ENCODE peak calls at places on chromosomes 4 and X, in five cellular contexts. One of them, this sample, is unnamed.

GRCh38 chrX:71911023-71911730 is 532 bp downstream of the NHSL2 start:
- DNase-seq in stimulated activated naive CD4-positive, alpha-beta T cell: no peak
- DNase-seq in A549: peak; percentile 42
- DNase-seq in astrocyte of the cerebellum: no peak
- DNase-seq in EL: peak; percentile 13
- DNase-seq in this sample: no peak

GRCh38 chr4:169768385-169768784 is 10.6 kb upstream of the HPF1 start:
- DNase-seq in EL: no peak
- DNase-seq in A549: no peak
- DNase-seq in stimulated activated naive CD4-positive, alpha-beta T cell: no peak
- DNase-seq in astrocyte of the cerebellum: no peak
- DNase-seq in this sample: no peak

GRCh38 chr4:108834167-108834566 is 71.3 kb upstream of the ETNPPL start:
- DNase-seq in A549: no peak
- DNase-seq in EL: peak; percentile 74
- DNase-seq in stimulated activated naive CD4-positive, alpha-beta T cell: no peak
- DNase-seq in astrocyte of the cerebellum: peak; percentile 20
- DNase-seq in this sample: peak; percentile 82

GRCh38 chr4:119729815-119730643 is 101.4 kb upstream of the PDE5A start:
- DNase-seq in astrocyte of the cerebellum: peak; percentile 60
- DNase-seq in A549: peak; percentile 26
- DNase-seq in stimulated activated naive CD4-positive, alpha-beta T cell: no peak
- DNase-seq in EL: peak; percentile 93
- DNase-seq in this sample: peak; percentile 59

GRCh38 chrX:120251471-120252011 is 929 bp downstream of the ZBTB33 start:
- DNase-seq in stimulated activated naive CD4-positive, alpha-beta T cell: peak; percentile 12
- DNase-seq in astrocyte of the cerebellum: no peak
- DNase-seq in A549: peak; percentile 31
- DNase-seq in EL: peak; percentile 24
- DNase-seq in this sample: no peak

GRCh38 chr4:24850669-24851068 is 55.3 kb downstream of the SOD3 start:
- DNase-seq in EL: peak; percentile 81
- DNase-seq in astrocyte of the cerebellum: peak; percentile 77
- DNase-seq in A549: no peak
- DNase-seq in stimulated activated naive CD4-positive, alpha-beta T cell: no peak
- DNase-seq in this sample: peak; percentile 85

GRCh38 chr4:6568689-6569332 is 6.2 kb upstream of the MAN2B2 start:
- DNase-seq in stimulated activated naive CD4-positive, alpha-beta T cell: no peak
- DNase-seq in EL: peak; percentile 78
- DNase-seq in astrocyte of the cerebellum: peak; percentile 42
- DNase-seq in A549: no peak
- DNase-seq in this sample: peak; percentile 29

GRCh38 chrX:153766098-153766817 is 2.2 kb downstream of the PLXNB3 start:
- DNase-seq in EL: peak; percentile 80
- DNase-seq in stimulated activated naive CD4-positive, alpha-beta T cell: no peak
- DNase-seq in A549: no peak
- DNase-seq in astrocyte of the cerebellum: peak; percentile 27
- DNase-seq in this sample: peak; percentile 41

GRCh38 chrX:105260291-105261043 is 40.0 kb upstream of the TEX13A start:
- DNase-seq in astrocyte of the cerebellum: no peak
- DNase-seq in EL: no peak
- DNase-seq in stimulated activated naive CD4-positive, alpha-beta T cell: no peak
- DNase-seq in A549: no peak
- DNase-seq in this sample: no peak

GRCh38 chr4:52370576-52370975 is 288.5 kb downstream of the USP46 start:
- DNase-seq in astrocyte of the cerebellum: no peak
- DNase-seq in EL: no peak
- DNase-seq in A549: no peak
- DNase-seq in stimulated activated naive CD4-positive, alpha-beta T cell: no peak
- DNase-seq in this sample: no peak

GRCh38 chr4:48698029-48698901 is 81.8 kb downstream of the FRYL start:
- DNase-seq in A549: peak; percentile 16
- DNase-seq in EL: peak; percentile 92
- DNase-seq in stimulated activated naive CD4-positive, alpha-beta T cell: no peak
- DNase-seq in astrocyte of the cerebellum: peak; percentile 81
- DNase-seq in this sample: peak; percentile 84

GRCh38 chrX:150700107-150700506 is 6.9 kb downstream of the MTMR1 start:
- DNase-seq in stimulated activated naive CD4-positive, alpha-beta T cell: no peak
- DNase-seq in EL: no peak
- DNase-seq in A549: no peak
- DNase-seq in astrocyte of the cerebellum: no peak
- DNase-seq in this sample: no peak

GRCh38 chr4:2981256-2981804 is 18.0 kb downstream of the GRK4 start:
- DNase-seq in astrocyte of the cerebellum: no peak
- DNase-seq in A549: no peak
- DNase-seq in EL: no peak
- DNase-seq in stimulated activated naive CD4-positive, alpha-beta T cell: no peak
- DNase-seq in this sample: no peak

GRCh38 chr4:8571702-8572685 is 8.2 kb upstream of the GPR78 start:
- DNase-seq in astrocyte of the cerebellum: no peak
- DNase-seq in stimulated activated naive CD4-positive, alpha-beta T cell: no peak
- DNase-seq in A549: no peak
- DNase-seq in EL: no peak
- DNase-seq in this sample: no peak

GRCh38 chr4:8045909-8046308 is 106.2 kb upstream of the AFAP1 start:
- DNase-seq in A549: no peak
- DNase-seq in stimulated activated naive CD4-positive, alpha-beta T cell: no peak
- DNase-seq in EL: no peak
- DNase-seq in astrocyte of the cerebellum: no peak
- DNase-seq in this sample: no peak

GRCh38 chr4:139416073-139416673 is 37.7 kb upstream of the RAB33B start:
- DNase-seq in A549: no peak
- DNase-seq in stimulated activated naive CD4-positive, alpha-beta T cell: peak; percentile 1
- DNase-seq in astrocyte of the cerebellum: peak; percentile 45
- DNase-seq in EL: peak; percentile 35
- DNase-seq in this sample: peak; percentile 3

GRCh38 chr4:155241225-155241624 is 32.8 kb downstream of the NPY2R start:
- DNase-seq in A549: no peak
- DNase-seq in EL: no peak
- DNase-seq in stimulated activated naive CD4-positive, alpha-beta T cell: no peak
- DNase-seq in astrocyte of the cerebellum: no peak
- DNase-seq in this sample: no peak

GRCh38 chrX:110915120-110915519 is 119.5 kb upstream of the CHRDL1 start:
- DNase-seq in EL: peak; percentile 36
- DNase-seq in astrocyte of the cerebellum: peak; percentile 69
- DNase-seq in A549: no peak
- DNase-seq in stimulated activated naive CD4-positive, alpha-beta T cell: no peak
- DNase-seq in this sample: peak; percentile 43

GRCh38 chrX:108199691-108200090 is 108.1 kb downstream of the ATG4A start:
- DNase-seq in EL: peak; percentile 30
- DNase-seq in stimulated activated naive CD4-positive, alpha-beta T cell: no peak
- DNase-seq in A549: peak; percentile 22
- DNase-seq in astrocyte of the cerebellum: no peak
- DNase-seq in this sample: no peak

GRCh38 chr4:145843148-145843547 is 95.5 kb downstream of the ZNF827 start:
- DNase-seq in EL: peak; percentile 81
- DNase-seq in stimulated activated naive CD4-positive, alpha-beta T cell: no peak
- DNase-seq in A549: no peak
- DNase-seq in astrocyte of the cerebellum: peak; percentile 60
- DNase-seq in this sample: peak; percentile 48

GRCh38 chrX:12709047-12709446 is 82.2 kb upstream of the PRPS2 start:
- DNase-seq in stimulated activated naive CD4-positive, alpha-beta T cell: no peak
- DNase-seq in astrocyte of the cerebellum: no peak
- DNase-seq in EL: no peak
- DNase-seq in A549: no peak
- DNase-seq in this sample: no peak

GRCh38 chrX:12223650-12224049 is 85.4 kb downstream of the FRMPD4 start:
- DNase-seq in stimulated activated naive CD4-positive, alpha-beta T cell: no peak
- DNase-seq in astrocyte of the cerebellum: no peak
- DNase-seq in A549: no peak
- DNase-seq in EL: peak; percentile 70
- DNase-seq in this sample: no peak

GRCh38 chr4:28481565-28481964 is 1620.9 kb downstream of the STIM2 start:
- DNase-seq in stimulated activated naive CD4-positive, alpha-beta T cell: no peak
- DNase-seq in A549: no peak
- DNase-seq in EL: no peak
- DNase-seq in astrocyte of the cerebellum: no peak
- DNase-seq in this sample: no peak

GRCh38 chr4:56698329-56698728 is 17.2 kb upstream of the HOPX start:
- DNase-seq in A549: no peak
- DNase-seq in astrocyte of the cerebellum: no peak
- DNase-seq in stimulated activated naive CD4-positive, alpha-beta T cell: no peak
- DNase-seq in EL: peak; percentile 21
- DNase-seq in this sample: peak; percentile 20

GRCh38 chr4:158810487-158811215 is 41.8 kb downstream of the FNIP2 start:
- DNase-seq in A549: no peak
- DNase-seq in stimulated activated naive CD4-positive, alpha-beta T cell: no peak
- DNase-seq in EL: peak; percentile 93
- DNase-seq in astrocyte of the cerebellum: peak; percentile 97
- DNase-seq in this sample: peak; percentile 96

GRCh38 chr4:169385356-169385755 is 114.6 kb upstream of the SH3RF1 start:
- DNase-seq in stimulated activated naive CD4-positive, alpha-beta T cell: no peak
- DNase-seq in EL: peak; percentile 48
- DNase-seq in astrocyte of the cerebellum: no peak
- DNase-seq in A549: no peak
- DNase-seq in this sample: peak; percentile 49

GRCh38 chr4:140109626-140110213 is 44.3 kb downstream of the MAML3 start:
- DNase-seq in stimulated activated naive CD4-positive, alpha-beta T cell: no peak
- DNase-seq in EL: no peak
- DNase-seq in astrocyte of the cerebellum: no peak
- DNase-seq in A549: no peak
- DNase-seq in this sample: no peak

GRCh38 chrX:148259990-148260389 is 240.4 kb upstream of the AFF2 start:
- DNase-seq in EL: no peak
- DNase-seq in astrocyte of the cerebellum: no peak
- DNase-seq in stimulated activated naive CD4-positive, alpha-beta T cell: no peak
- DNase-seq in A549: no peak
- DNase-seq in this sample: no peak

GRCh38 chr4:27973056-27973455 is 1112.4 kb downstream of the STIM2 start:
- DNase-seq in stimulated activated naive CD4-positive, alpha-beta T cell: no peak
- DNase-seq in A549: no peak
- DNase-seq in EL: no peak
- DNase-seq in astrocyte of the cerebellum: no peak
- DNase-seq in this sample: no peak

GRCh38 chr4:183987529-183987946 is 82.4 kb downstream of the STOX2 start:
- DNase-seq in EL: peak; percentile 80
- DNase-seq in stimulated activated naive CD4-positive, alpha-beta T cell: no peak
- DNase-seq in astrocyte of the cerebellum: peak; percentile 27
- DNase-seq in A549: peak; percentile 26
- DNase-seq in this sample: peak; percentile 68

GRCh38 chrX:103399744-103400143 is 23.4 kb downstream of the BEX3 start:
- DNase-seq in astrocyte of the cerebellum: no peak
- DNase-seq in stimulated activated naive CD4-positive, alpha-beta T cell: no peak
- DNase-seq in A549: no peak
- DNase-seq in EL: no peak
- DNase-seq in this sample: no peak

This sample was measured in skeletal muscle cell.